ENCODE peak calls at places on chromosome 20, in four cellular contexts. Q is CD4-positive, CD25-positive, alpha-beta regulatory T cell; D is left kidney; J is naive thymus-derived CD8-positive, alpha-beta T cell. N is an unnamed sample.

GRCh38 chr20:64071341-64072332 is 7.7 kb downstream of the RGS19 start:
- DNase-seq in Q (no peak), D (peak), J (no peak), N (no peak)

GRCh38 chr20:54137115-54137514 is 36.7 kb downstream of the CYP24A1 start:
- DNase-seq in Q (no peak), D (no peak), J (no peak), N (no peak)

GRCh38 chr20:10591956-10592521 is 81.8 kb downstream of the JAG1 start:
- DNase-seq in Q (no peak), D (no peak), J (no peak), N (no peak)

GRCh38 chr20:14612389-14612788 is 275.0 kb upstream of the FLRT3 start:
- DNase-seq in Q (no peak), D (no peak), J (no peak), N (no peak)

GRCh38 chr20:60101894-60102281 is 143.7 kb downstream of the CDH26 start:
- DNase-seq in Q (no peak), D (no peak), J (no peak), N (no peak)

GRCh38 chr20:4443016-4443415 is 278.7 kb upstream of the PRND start:
- DNase-seq in Q (no peak), D (no peak), J (no peak), N (no peak)

GRCh38 chr20:51400051-51400926 is 142.2 kb downstream of the NFATC2 start:
- DNase-seq in Q (peak), D (no peak), J (peak), N (no peak)

GRCh38 chr20:41142914-41143313 is 5.6 kb downstream of the PLCG1 start:
- DNase-seq in Q (peak), D (no peak), J (no peak), N (no peak)

GRCh38 chr20:48406462-48407235 is 421.1 kb downstream of the PREX1 start:
- DNase-seq in Q (no peak), D (no peak), J (no peak), N (peak)

GRCh38 chr20:16368645-16369292 is 204.5 kb downstream of the KIF16B start:
- DNase-seq in Q (no peak), D (no peak), J (no peak), N (no peak)

GRCh38 chr20:33203444-33203843 is 13.7 kb upstream of the BPIFA3 start:
- DNase-seq in Q (no peak), D (no peak), J (no peak), N (no peak)

GRCh38 chr20:20407891-20408805 is 40.2 kb downstream of the INSM1 start:
- DNase-seq in Q (no peak), D (peak), J (no peak), N (no peak)

GRCh38 chr20:47535088-47535487 is 33.4 kb downstream of the NCOA3 start:
- DNase-seq in Q (no peak), D (peak), J (no peak), N (no peak)

GRCh38 chr20:22615425-22615824 is 31.1 kb upstream of the FOXA2 start:
- DNase-seq in Q (no peak), D (no peak), J (no peak), N (no peak)

GRCh38 chr20:62296724-62297448 is 5.9 kb upstream of the ADRM1 start:
- DNase-seq in Q (no peak), D (no peak), J (no peak), N (no peak)

GRCh38 chr20:61118429-61119224 is 133.4 kb upstream of the CDH4 start:
- DNase-seq in Q (no peak), D (no peak), J (no peak), N (no peak)

GRCh38 chr20:63081831-63082230 is 75.1 kb upstream of the BHLHE23 start:
- DNase-seq in Q (no peak), D (no peak), J (no peak), N (no peak)

GRCh38 chr20:6882911-6883310 is 115.4 kb downstream of the BMP2 start:
- DNase-seq in Q (no peak), D (no peak), J (no peak), N (no peak)

GRCh38 chr20:62614961-62615680 is 27.2 kb upstream of the SLCO4A1 start:
- DNase-seq in Q (no peak), D (no peak), J (no peak), N (no peak)

N was measured in HAP-1.